ENCODE peak calls at places on chromosome 21, in six cellular contexts. One of them, this sample, is unnamed.

GRCh38 chr21:32389337-32390015 is 3.3 kb downstream of the URB1 start:
- DNase-seq in B cell: no peak
- DNase-seq in left ventricle myocardium inferior: no peak
- DNase-seq in NB4: no peak
- DNase-seq in bronchial epithelial cell: no peak
- DNase-seq in psoas muscle: no peak
- DNase-seq in this sample: no peak

GRCh38 chr21:46057111-46057709 is 40.7 kb upstream of the COL6A2 start:
- DNase-seq in B cell: no peak
- DNase-seq in left ventricle myocardium inferior: no peak
- DNase-seq in NB4: peak
- DNase-seq in bronchial epithelial cell: no peak
- DNase-seq in psoas muscle: peak
- DNase-seq in this sample: peak

GRCh38 chr21:14285147-14285546 is 69.2 kb downstream of the RBM11 start:
- DNase-seq in B cell: no peak
- DNase-seq in left ventricle myocardium inferior: no peak
- DNase-seq in NB4: no peak
- DNase-seq in bronchial epithelial cell: no peak
- DNase-seq in psoas muscle: no peak
- DNase-seq in this sample: no peak

GRCh38 chr21:28069446-28069845 is 923.2 kb downstream of the LTN1 start:
- DNase-seq in B cell: no peak
- DNase-seq in left ventricle myocardium inferior: no peak
- DNase-seq in NB4: no peak
- DNase-seq in bronchial epithelial cell: peak
- DNase-seq in psoas muscle: no peak
- DNase-seq in this sample: no peak

GRCh38 chr21:26587621-26588260 is 14.7 kb upstream of the CYYR1 start:
- DNase-seq in B cell: no peak
- DNase-seq in left ventricle myocardium inferior: no peak
- DNase-seq in NB4: peak
- DNase-seq in bronchial epithelial cell: peak
- DNase-seq in psoas muscle: no peak
- DNase-seq in this sample: no peak

GRCh38 chr21:43297989-43298388 is 128.9 kb downstream of the SIK1 start:
- DNase-seq in B cell: no peak
- DNase-seq in left ventricle myocardium inferior: peak
- DNase-seq in NB4: no peak
- DNase-seq in bronchial epithelial cell: no peak
- DNase-seq in psoas muscle: peak
- DNase-seq in this sample: no peak

GRCh38 chr21:15592271-15592860 is 137.4 kb upstream of the USP25 start:
- DNase-seq in B cell: no peak
- DNase-seq in left ventricle myocardium inferior: no peak
- DNase-seq in NB4: peak
- DNase-seq in bronchial epithelial cell: peak
- DNase-seq in psoas muscle: no peak
- DNase-seq in this sample: peak

GRCh38 chr21:33441489-33442477 is 38.0 kb downstream of the TMEM50B start:
- DNase-seq in B cell: peak
- DNase-seq in left ventricle myocardium inferior: peak
- DNase-seq in NB4: peak
- DNase-seq in bronchial epithelial cell: peak
- DNase-seq in psoas muscle: peak
- DNase-seq in this sample: peak

GRCh38 chr21:40146201-40146890 is 279.1 kb downstream of the PCP4 start:
- DNase-seq in B cell: no peak
- DNase-seq in left ventricle myocardium inferior: no peak
- DNase-seq in NB4: no peak
- DNase-seq in bronchial epithelial cell: peak
- DNase-seq in psoas muscle: no peak
- DNase-seq in this sample: no peak
- TF ChIP-seq CTCF in B cell: no peak
- TF ChIP-seq CTCF in left ventricle myocardium inferior: no peak
- TF ChIP-seq CTCF in NB4: no peak
- TF ChIP-seq CTCF in bronchial epithelial cell: no peak
- TF ChIP-seq CTCF in psoas muscle: no peak
- TF ChIP-seq CTCF in this sample: no peak

DNA sequence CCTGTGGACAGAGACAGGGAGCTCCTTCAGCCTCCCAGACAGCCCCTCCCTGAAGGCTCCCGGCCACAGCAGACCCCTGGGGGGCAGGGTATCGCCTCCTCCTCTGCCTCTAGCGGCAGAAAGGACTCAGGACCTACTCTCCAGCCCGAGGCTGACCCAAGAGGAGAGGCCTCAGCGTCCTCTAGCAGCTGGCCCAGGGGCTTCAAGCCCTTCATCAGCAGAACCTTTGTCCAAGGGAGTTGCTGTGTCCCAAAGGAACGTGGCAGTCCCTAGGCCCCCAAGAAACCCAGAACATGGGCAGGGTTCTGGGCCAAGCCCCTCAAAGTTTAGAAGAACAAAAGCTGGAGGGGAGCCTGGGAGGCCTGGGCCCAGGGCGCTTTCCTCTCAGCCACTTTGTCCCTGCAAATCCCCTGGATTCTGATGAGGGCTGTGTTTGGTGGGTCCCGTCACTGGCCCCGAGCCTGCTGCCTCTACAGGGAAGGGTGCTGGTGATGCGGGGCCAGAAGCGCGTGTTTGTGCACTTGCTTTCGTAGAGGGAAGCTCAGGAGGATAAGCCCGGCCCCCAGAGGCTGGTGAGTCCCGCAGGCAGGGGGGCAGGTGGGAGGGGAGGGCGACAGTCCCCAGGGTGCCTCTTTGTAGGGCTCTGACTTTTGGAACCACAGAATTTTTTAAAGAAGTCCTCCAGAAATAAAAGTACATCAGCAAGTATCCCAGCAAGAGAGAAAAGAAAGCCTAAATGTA is 13.3 kb downstream of the ITGB2 start:
- DNase-seq in B cell: no peak
- DNase-seq in left ventricle myocardium inferior: no peak
- DNase-seq in NB4: peak
- DNase-seq in bronchial epithelial cell: no peak
- DNase-seq in psoas muscle: no peak
- DNase-seq in this sample: no peak
- TF ChIP-seq CTCF in B cell: no peak
- TF ChIP-seq CTCF in left ventricle myocardium inferior: no peak
- TF ChIP-seq CTCF in NB4: no peak
- TF ChIP-seq CTCF in bronchial epithelial cell: no peak
- TF ChIP-seq CTCF in psoas muscle: no peak
- TF ChIP-seq CTCF in this sample: no peak

GRCh38 chr21:35441868-35442582 is 392.9 kb upstream of the RUNX1 start:
- DNase-seq in B cell: no peak
- DNase-seq in left ventricle myocardium inferior: no peak
- DNase-seq in NB4: no peak
- DNase-seq in bronchial epithelial cell: no peak
- DNase-seq in psoas muscle: no peak
- DNase-seq in this sample: no peak
- TF ChIP-seq CTCF in B cell: no peak
- TF ChIP-seq CTCF in left ventricle myocardium inferior: no peak
- TF ChIP-seq CTCF in NB4: no peak
- TF ChIP-seq CTCF in bronchial epithelial cell: no peak
- TF ChIP-seq CTCF in psoas muscle: no peak
- TF ChIP-seq CTCF in this sample: no peak

GRCh38 chr21:37460196-37460595 is 93.6 kb downstream of the DYRK1A start:
- DNase-seq in B cell: no peak
- DNase-seq in left ventricle myocardium inferior: no peak
- DNase-seq in NB4: peak
- DNase-seq in bronchial epithelial cell: no peak
- DNase-seq in psoas muscle: no peak
- DNase-seq in this sample: no peak
- TF ChIP-seq CTCF in B cell: peak
- TF ChIP-seq CTCF in left ventricle myocardium inferior: no peak
- TF ChIP-seq CTCF in NB4: peak
- TF ChIP-seq CTCF in bronchial epithelial cell: peak
- TF ChIP-seq CTCF in psoas muscle: no peak
- TF ChIP-seq CTCF in this sample: no peak